ENCODE peak calls at places on chromosomes 13 and 19, in nine cellular contexts. W is CD4-positive, CD25-positive, alpha-beta regulatory T cell; A is neuronal stem cell; O is heart right ventricle; G is right cardiac atrium; I is SJCRH30; H is HAP-1; X is vagina; M is transverse colon. K is an unnamed sample. For H3K9me3, the result is how much of the 10 kb centered on the place peaks cover.

GRCh38 chr13:99725644-99726043 is 224.4 kb downstream of the TM9SF2 start:
- DNase-seq in W (no peak), A (no peak), O (no peak), G (no peak), I (no peak), H (no peak), X (no peak), M (no peak), K (no peak)

GRCh38 chr19:14536926-14537692 is 7.7 kb downstream of the TECR start:
- DNase-seq in W (peak), A (peak), O (peak), G (peak), I (peak), H (peak), X (no peak), M (peak), K (peak)

GRCh38 chr13:75452564-75452963 is 29.4 kb downstream of the TBC1D4 start:
- DNase-seq in W (no peak), A (no peak), O (no peak), G (no peak), I (no peak), H (no peak), X (no peak), M (no peak), K (no peak)

GRCh38 chr19:42693760-42694350 is 46.4 kb downstream of the PSG3 start:
- DNase-seq in W (peak), A (no peak), O (no peak), G (no peak), I (peak), H (peak), X (no peak), M (no peak), K (no peak)

GRCh38 chr13:59547950-59548349 is 615.8 kb downstream of the DIAPH3 start:
- DNase-seq in W (no peak), A (no peak), O (no peak), G (no peak), I (no peak), H (no peak), X (no peak), M (no peak), K (no peak)

GRCh38 chr13:47252627-47253026 is 355.8 kb upstream of the HTR2A start:
- DNase-seq in W (no peak), A (no peak), O (no peak), G (no peak), I (no peak), H (no peak), X (no peak), M (no peak), K (no peak)

GRCh38 chr19:49019242-49019932 is 2.5 kb upstream of the LHB start:
- DNase-seq in W (peak), A (no peak), O (peak), G (peak), I (peak), H (peak), X (no peak), M (peak), K (peak)

GRCh38 chr19:34259367-34259865 is 5.1 kb downstream of the GARRE1 start:
- DNase-seq in W (no peak), A (no peak), O (no peak), G (no peak), I (no peak), H (no peak), X (no peak), M (no peak), K (no peak)

GRCh38 chr19:45825917-45826893 is 11.1 kb upstream of the RSPH6A start:
- DNase-seq in W (no peak), A (no peak), O (no peak), G (no peak), I (no peak), H (no peak), X (no peak), M (no peak), K (no peak)

GRCh38 chr19:33630880-33631627 is 9.3 kb downstream of the CHST8 start:
- DNase-seq in W (no peak), A (no peak), O (no peak), G (no peak), I (no peak), H (no peak), X (no peak), M (no peak), K (no peak)

GRCh38 chr13:47117268-47117667 is 220.4 kb upstream of the HTR2A start:
- DNase-seq in W (no peak), A (no peak), O (no peak), G (no peak), I (no peak), H (no peak), X (no peak), M (no peak), K (no peak)

GRCh38 chr13:55792544-55793178 is 1348.1 kb upstream of the PRR20A start:
- DNase-seq in W (no peak), A (no peak), O (no peak), G (no peak), I (no peak), H (no peak), X (no peak), M (no peak), K (no peak)

GRCh38 chr19:35753634-35754364 is 3.0 kb downstream of the HSPB6 start:
- DNase-seq in W (no peak), A (no peak), O (no peak), G (peak), I (no peak), H (no peak), X (no peak), M (peak), K (no peak)

GRCh38 chr13:109880371-109881346 is 94.3 kb upstream of the IRS2 start:
- DNase-seq in W (no peak), A (no peak), O (no peak), G (no peak), I (no peak), H (no peak), X (no peak), M (no peak), K (no peak)

GRCh38 chr19:28493881-28494280 is 719.1 kb downstream of the UQCRFS1 start:
- DNase-seq in W (no peak), A (peak), O (no peak), G (no peak), I (no peak), H (no peak), X (no peak), M (no peak), K (no peak)

GRCh38 chr13:66087149-66087780 is 1142.9 kb downstream of the PCDH9 start:
- DNase-seq in W (no peak), A (no peak), O (no peak), G (no peak), I (no peak), H (no peak), X (no peak), M (no peak), K (no peak)

GRCh38 chr19:35718345-35719041 is 690 bp downstream of the KMT2B start:
- DNase-seq in W (peak), A (peak), O (peak), G (peak), I (peak), H (no peak), X (no peak), M (peak), K (peak)

GRCh38 chr19:54179921-54180452 is 7.0 kb upstream of the TMC4 start:
- DNase-seq in W (no peak), A (peak), O (no peak), G (peak), I (peak), H (peak), X (no peak), M (peak), K (no peak)

GRCh38 chr13:22915442-22916082 is 265.2 kb upstream of the SGCG start:
- DNase-seq in W (no peak), A (peak), O (peak), G (peak), I (peak), H (peak), X (no peak), M (peak), K (peak)

GRCh38 chr19:6976197-6976596 is 45.0 kb downstream of the MBD3L2B start:
- DNase-seq in W (no peak), A (no peak), O (no peak), G (no peak), I (no peak), H (no peak), X (no peak), M (no peak), K (no peak)

GRCh38 chr13:19960673-19961015 is 2.1 kb downstream of the ZMYM2 start:
- DNase-seq in W (peak), A (no peak), O (no peak), G (no peak), I (no peak), H (no peak), X (no peak), M (no peak), K (no peak)

GRCh38 chr19:21128901-21129698 is 12.7 kb upstream of the ZNF431 start:
- DNase-seq in W (no peak), A (no peak), O (no peak), G (no peak), I (no peak), H (no peak), X (no peak), M (no peak), K (no peak)

DNA sequence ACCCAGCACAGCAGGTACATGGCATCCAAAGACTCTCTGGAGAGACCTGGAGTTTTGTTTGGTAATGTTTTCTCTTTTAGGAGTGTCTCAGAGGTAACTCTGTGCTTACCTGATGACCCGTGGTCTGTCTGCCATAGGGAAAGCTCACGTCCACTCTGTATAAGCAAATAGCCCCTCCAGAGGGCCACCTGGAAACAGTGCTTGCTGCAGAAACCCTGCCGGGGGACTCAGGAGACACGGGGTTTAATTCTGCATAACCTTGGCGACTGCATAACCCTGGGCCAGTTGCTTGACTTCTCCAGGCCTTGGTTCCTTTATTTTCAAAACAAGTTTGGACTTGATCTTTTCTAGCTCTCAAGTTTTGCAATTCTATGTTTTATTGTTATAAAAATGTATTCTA is 187.2 kb upstream of the SOX1 start:
- DNase-seq in W (no peak), A (no peak), O (no peak), G (no peak), I (no peak), H (no peak), X (no peak), M (no peak), K (no peak)
- H3K9me3 ChIP-seq in W (under half), A (under half), O (under half), G (under half), I (under half), H (under half), X (under half), M (under half), K (under half)

DNA sequence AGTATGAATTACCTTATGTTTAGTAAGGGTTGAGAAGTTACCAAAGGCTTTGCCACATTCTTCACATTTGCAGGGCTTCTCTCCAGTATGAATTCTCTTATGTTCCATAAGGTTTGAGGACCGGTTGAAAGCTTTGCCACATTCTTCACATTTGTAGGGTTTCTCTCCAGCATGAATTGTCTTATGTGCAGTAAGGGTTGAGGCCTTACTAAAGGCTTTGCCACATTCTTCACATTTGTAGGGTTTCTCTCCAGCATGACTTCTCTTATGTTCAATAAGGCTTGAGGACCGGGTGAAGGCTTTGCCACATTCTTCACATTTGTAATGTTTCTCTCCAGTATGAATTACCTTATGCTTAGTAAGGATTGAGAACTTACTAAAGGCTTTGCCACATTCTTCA is 26.7 kb downstream of the ZNF728 start:
- DNase-seq in W (no peak), A (no peak), O (no peak), G (no peak), I (no peak), H (no peak), X (no peak), M (no peak), K (no peak)
- H3K9me3 ChIP-seq in W (under half), A (under half), O (under half), G (under half), I (under half), H (under half), X (half or more), M (half or more), K (under half)

GRCh38 chr13:30585748-30586262 is 31.9 kb upstream of the USPL1 start:
- DNase-seq in W (no peak), A (no peak), O (no peak), G (no peak), I (no peak), H (no peak), X (no peak), M (no peak), K (no peak)

GRCh38 chr13:30584332-30584731 is 33.4 kb upstream of the USPL1 start:
- DNase-seq in W (no peak), A (no peak), O (no peak), G (no peak), I (no peak), H (no peak), X (no peak), M (no peak), K (no peak)

GRCh38 chr13:30577381-30577780 is 40.3 kb upstream of the USPL1 start:
- DNase-seq in W (peak), A (no peak), O (no peak), G (no peak), I (peak), H (no peak), X (no peak), M (peak), K (no peak)

GRCh38 chr13:30580852-30581502 is 36.7 kb upstream of the USPL1 start:
- DNase-seq in W (no peak), A (no peak), O (no peak), G (no peak), I (no peak), H (no peak), X (no peak), M (no peak), K (no peak)

DNA sequence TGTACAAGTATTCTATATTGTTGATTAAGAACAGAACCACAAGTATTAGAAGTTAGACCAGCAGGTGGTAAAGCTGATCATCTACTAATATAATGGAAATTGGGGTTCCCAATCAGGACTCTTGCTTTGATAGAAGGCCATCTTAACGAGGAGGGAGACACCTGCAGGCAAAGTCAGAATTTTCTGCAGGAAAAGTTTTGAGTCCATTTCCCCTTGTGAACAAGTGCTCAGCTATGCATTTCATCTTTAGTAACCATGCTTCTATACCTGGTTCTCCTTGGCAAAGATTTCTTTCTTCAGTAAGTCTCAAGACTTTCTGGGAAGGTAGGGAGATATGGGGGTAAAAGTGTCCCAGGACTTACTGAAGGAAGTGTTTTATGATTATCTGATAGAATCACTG is 36.1 kb upstream of the USPL1 start:
- DNase-seq in W (peak), A (no peak), O (no peak), G (no peak), I (peak), H (no peak), X (no peak), M (no peak), K (no peak)
- H3K9me3 ChIP-seq in W (under half), A (under half), O (under half), G (under half), I (under half), H (under half), X (under half), M (under half), K (under half)

GRCh38 chr19:37148214-37148613 is 24.3 kb downstream of the ZNF585A start:
- DNase-seq in W (no peak), A (no peak), O (no peak), G (no peak), I (no peak), H (no peak), X (no peak), M (no peak), K (no peak)
- H3K9me3 ChIP-seq in W (half or more), A (half or more), O (under half), G (under half), I (under half), H (under half), X (half or more), M (half or more), K (under half)

DNA sequence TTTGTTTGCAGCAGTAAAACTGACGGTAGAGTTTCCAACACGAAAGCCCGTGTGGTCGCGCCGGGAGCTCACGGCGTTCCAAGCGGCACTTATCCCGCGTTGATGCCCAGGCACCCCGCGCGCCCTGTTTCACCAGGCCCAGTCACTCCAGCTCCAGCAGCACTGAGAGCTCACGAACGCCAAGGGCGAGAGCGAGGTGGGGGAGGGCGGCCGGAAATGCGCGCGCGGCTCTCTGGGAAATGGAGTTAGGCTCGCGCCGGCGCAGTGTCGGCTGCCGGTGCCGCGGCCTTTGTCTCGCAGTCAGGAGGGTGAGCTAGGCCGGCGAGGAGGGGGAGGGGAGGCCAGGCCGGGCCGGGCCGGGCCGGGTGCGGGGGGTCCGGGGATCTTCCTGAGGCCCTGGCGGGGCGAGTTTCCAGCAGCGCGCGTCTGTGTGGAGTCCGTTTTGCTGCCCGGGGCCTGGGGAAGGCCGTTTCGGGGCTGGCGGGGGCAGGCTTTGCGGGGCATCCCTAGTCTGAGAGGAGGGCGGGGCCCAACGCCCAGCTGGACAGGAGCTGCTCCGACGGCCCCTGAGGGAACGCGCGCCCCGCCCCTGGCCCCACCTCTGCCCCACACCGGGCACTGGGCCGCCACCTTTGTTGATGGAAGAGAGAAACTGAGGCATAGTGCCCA is at the start of gene ZNF135:
- DNase-seq in W (peak), A (peak), O (peak), G (peak), I (peak), H (no peak), X (no peak), M (peak), K (peak)
- H3K9me3 ChIP-seq in W (under half), A (half or more), O (under half), G (under half), I (under half), H (under half), X (under half), M (under half), K (under half)

GRCh38 chr19:2858864-2859263 is 8.3 kb upstream of the ZNF556 start:
- DNase-seq in W (no peak), A (no peak), O (no peak), G (no peak), I (no peak), H (no peak), X (no peak), M (no peak), K (no peak)
- H3K9me3 ChIP-seq in W (under half), A (under half), O (under half), G (under half), I (under half), H (under half), X (under half), M (under half), K (under half)

DNA sequence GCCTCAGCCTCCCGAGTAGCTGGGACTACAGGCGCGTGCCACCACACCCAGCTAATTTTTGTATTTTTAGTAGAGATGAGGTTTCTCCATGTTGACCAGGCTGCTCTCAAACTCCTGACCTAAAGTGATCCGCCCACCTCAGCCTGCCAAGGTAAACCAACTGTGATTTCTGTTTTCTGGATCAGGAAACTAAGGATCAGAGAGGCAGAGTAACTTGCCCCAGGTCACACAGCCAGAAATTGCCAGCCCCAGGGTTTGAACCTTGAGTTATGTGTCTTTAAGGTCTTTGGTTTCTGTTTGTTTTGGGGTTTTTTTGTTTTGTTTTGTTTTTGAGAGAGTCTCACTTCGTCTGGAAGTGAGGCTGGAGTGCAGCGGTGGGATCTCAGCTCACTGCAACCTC is 4.2 kb upstream of the PLIN3 start:
- DNase-seq in W (no peak), A (no peak), O (no peak), G (no peak), I (no peak), H (no peak), X (no peak), M (no peak), K (no peak)
- H3K9me3 ChIP-seq in W (under half), A (under half), O (under half), G (under half), I (under half), H (under half), X (under half), M (under half), K (under half)

DNA sequence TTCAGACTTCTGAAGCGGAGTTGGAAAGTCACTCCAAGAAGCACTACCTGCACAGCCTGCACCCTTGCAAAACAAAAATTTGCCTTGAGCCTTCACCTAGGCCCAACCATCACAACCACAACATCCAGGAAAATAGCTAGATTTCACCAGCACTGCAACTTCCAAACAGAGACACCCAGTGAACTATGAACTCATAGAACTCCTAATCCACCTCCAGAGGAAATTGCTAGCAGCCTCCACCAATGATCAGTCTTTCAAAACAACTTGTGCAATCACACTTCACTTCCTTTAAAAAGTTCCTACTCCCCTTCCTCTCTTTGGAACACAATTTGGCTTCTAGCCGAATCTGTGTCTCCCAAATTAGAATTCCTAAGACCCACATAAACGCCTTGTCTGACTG is 489.1 kb upstream of the ARGLU1 start:
- DNase-seq in W (no peak), A (no peak), O (no peak), G (no peak), I (no peak), H (no peak), X (no peak), M (no peak), K (no peak)
- H3K9me3 ChIP-seq in W (under half), A (under half), O (under half), G (under half), I (under half), H (under half), X (under half), M (under half), K (under half)

K was measured in uterus.